ENCODE peak calls at places on chromosomes 4 and X, in nine cellular contexts. P, D, F, A, E, V, N, X and Y are unnamed samples.
A peak's percentile ranks its signal among the peaks of the same experiment; 100 is the strongest.

GRCh38 chrX:31036895-31037294 is 34.9 kb downstream of the FTHL17 start:
- DNase-seq in N (peak; percentile 30), D (peak; percentile 63), E (peak; percentile 6), F (peak; percentile 61), V (peak; percentile 12), A (peak; percentile 47), P (peak; percentile 65), X (no peak), Y (peak; percentile 55)

GRCh38 chr4:140754918-140755810 is 1.0 kb downstream of the TBC1D9 start:
- DNase-seq in P (no peak), F (no peak), N (peak; percentile 43), E (no peak), X (no peak), D (peak; percentile 19), A (no peak), V (no peak), Y (no peak)

GRCh38 chrX:130295519-130296314 is 27.0 kb upstream of the ZNF280C start:
- DNase-seq in F (peak; percentile 6), V (no peak), E (no peak), D (peak; percentile 33), X (no peak), P (no peak), N (no peak), A (peak; percentile 41), Y (no peak)

GRCh38 chr4:161799687-161800086 is 364.1 kb downstream of the FSTL5 start:
- DNase-seq in N (no peak), F (no peak), A (peak; percentile 15), D (peak; percentile 87), P (no peak), V (peak; percentile 47), X (no peak), E (no peak), Y (peak; percentile 30)

GRCh38 chrX:30620980-30621716 is 32.1 kb upstream of the GK start:
- DNase-seq in X (no peak), E (no peak), P (peak; percentile 19), D (peak; percentile 78), N (no peak), F (peak; percentile 76), A (peak; percentile 91), V (peak; percentile 86), Y (peak; percentile 67)

GRCh38 chrX:67780694-67781109 is 236.9 kb downstream of the AR start:
- DNase-seq in A (peak; percentile 93), X (no peak), P (peak; percentile 72), V (peak; percentile 96), E (no peak), F (peak; percentile 9), D (peak; percentile 2), N (peak; percentile 29), Y (peak; percentile 84)

GRCh38 chrX:72498782-72499181 is 73.9 kb downstream of the HDAC8 start:
- DNase-seq in P (peak; percentile 76), D (no peak), V (no peak), N (no peak), A (peak; percentile 4), F (no peak), E (no peak), X (peak; percentile 12), Y (no peak)

GRCh38 chrX:44974462-44974861 is 101.5 kb downstream of the KDM6A start:
- DNase-seq in D (peak; percentile 76), V (peak; percentile 66), A (peak; percentile 30), N (no peak), F (peak; percentile 63), X (no peak), E (peak; percentile 15), P (no peak), Y (peak; percentile 33)

GRCh38 chr4:168409089-168409801 is 71.0 kb downstream of the DDX60L start:
- DNase-seq in N (no peak), A (peak; percentile 33), X (no peak), V (peak; percentile 41), D (peak; percentile 68), P (no peak), E (no peak), F (peak; percentile 35), Y (peak; percentile 63)

GRCh38 chrX:121336831-121337421 is 289.5 kb downstream of the GLUD2 start:
- DNase-seq in P (no peak), X (no peak), E (peak; percentile 42), V (no peak), A (no peak), F (peak; percentile 67), D (peak; percentile 84), N (no peak), Y (no peak)

GRCh38 chrX:39582091-39582490 is 515.7 kb downstream of the BCOR start:
- DNase-seq in A (no peak), E (peak; percentile 7), F (peak; percentile 27), V (peak; percentile 36), X (no peak), P (no peak), D (peak; percentile 38), N (no peak), Y (no peak)

GRCh38 chr4:13164783-13165371 is 319.3 kb downstream of the RAB28 start:
- DNase-seq in E (no peak), X (no peak), V (no peak), F (no peak), D (no peak), A (no peak), P (no peak), N (no peak), Y (no peak)

GRCh38 chr4:4392501-4393183 is 5.7 kb downstream of the NSG1 start:
- DNase-seq in E (no peak), X (no peak), N (no peak), A (no peak), D (no peak), P (no peak), V (no peak), F (peak; percentile 90), Y (no peak)

GRCh38 chrX:103941201-103941975 is 21.0 kb upstream of the TMSB15B start:
- DNase-seq in F (peak; percentile 35), N (no peak), A (peak; percentile 49), E (no peak), P (peak; percentile 34), D (peak; percentile 44), V (peak; percentile 27), X (no peak), Y (peak; percentile 33)

GRCh38 chrX:136467321-136467720 is 20.4 kb upstream of the BRS3 start:
- DNase-seq in F (no peak), P (no peak), E (no peak), X (no peak), V (no peak), A (no peak), N (no peak), D (no peak), Y (no peak)

GRCh38 chrX:136473663-136474062 is 14.1 kb upstream of the BRS3 start:
- DNase-seq in N (no peak), X (no peak), E (no peak), F (no peak), A (no peak), V (no peak), D (no peak), P (no peak), Y (no peak)

GRCh38 chrX:136464589-136464988 is 23.2 kb upstream of the BRS3 start:
- DNase-seq in P (no peak), V (no peak), N (no peak), A (no peak), F (no peak), E (no peak), D (no peak), X (no peak), Y (no peak)

DNA sequence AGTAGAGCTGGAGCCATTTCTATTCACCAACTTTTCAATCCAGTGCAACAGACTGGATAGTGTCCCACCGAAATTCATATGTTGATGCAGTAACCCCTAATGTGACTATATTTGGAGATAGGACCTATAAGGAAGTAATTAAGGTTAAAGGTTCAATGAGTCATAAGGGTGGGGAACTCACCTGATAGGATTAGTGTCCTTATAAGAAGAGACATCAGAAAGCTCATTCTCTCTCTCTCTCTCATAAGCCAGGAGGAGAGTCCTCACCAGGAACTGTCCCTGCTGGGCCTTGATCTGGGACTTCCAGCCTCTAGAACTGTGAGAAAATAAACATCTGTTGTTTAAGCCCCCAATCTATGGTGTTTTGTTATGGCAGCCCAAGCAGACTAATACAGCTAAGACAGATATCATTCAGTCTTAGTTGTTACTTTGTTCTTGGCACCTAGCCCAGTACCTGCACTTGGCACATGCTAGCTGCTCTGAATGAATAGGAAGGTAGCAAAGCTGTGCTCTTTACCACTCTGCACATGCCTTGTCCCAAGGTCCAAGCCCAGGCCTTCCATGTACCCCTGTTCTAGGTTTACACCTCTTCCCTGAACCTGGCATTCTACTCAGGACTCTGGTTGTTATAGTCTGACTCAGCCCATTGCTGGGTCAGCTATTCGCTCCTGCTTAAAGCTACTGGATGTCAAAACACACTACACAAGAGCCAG is 19.2 kb upstream of the BRS3 start:
- DNase-seq in X (no peak), N (peak; percentile 19), A (no peak), F (no peak), V (no peak), E (no peak), P (no peak), D (peak; percentile 21), Y (no peak)
- H3K27me3 ChIP-seq in X (no peaks in the 10 kb centered on the region), N (no peaks in the 10 kb centered on the region), A (no peaks in the 10 kb centered on the region), F (no peaks in the 10 kb centered on the region), V (no peaks in the 10 kb centered on the region), E (no peaks in the 10 kb centered on the region), P (no peaks in the 10 kb centered on the region), D (no peaks in the 10 kb centered on the region), Y (peaks cover 14% of the 10 kb centered on the region)

DNA sequence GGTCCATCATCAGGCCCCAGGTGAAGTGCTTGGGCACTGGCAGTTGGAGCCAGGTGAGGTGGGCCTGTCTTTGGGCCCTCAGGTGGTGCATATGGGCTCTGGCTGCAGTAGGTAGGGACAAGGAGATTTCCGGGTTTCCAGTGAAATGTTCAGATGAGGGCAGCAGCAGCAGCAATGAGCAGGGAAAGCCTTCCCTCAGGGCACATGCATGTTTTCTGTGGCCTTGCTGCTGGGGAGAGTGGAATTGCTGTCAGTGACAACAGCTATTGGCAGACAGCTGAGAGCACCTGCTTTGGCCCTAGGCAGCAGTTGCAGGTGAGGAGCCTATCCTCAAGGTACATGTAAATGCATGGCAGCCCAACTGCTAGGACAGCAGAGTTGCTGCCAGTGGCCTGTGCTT is 58.9 kb upstream of the QRFPR start:
- DNase-seq in P (no peak), N (no peak), A (no peak), F (no peak), V (no peak), E (no peak), D (no peak), X (no peak), Y (no peak)
- H3K9ac ChIP-seq in P (no peak overlapping the region), N (no peak overlapping the region), A (no peak overlapping the region), F (no peak overlapping the region), V (no peak overlapping the region), E (no peak overlapping the region), D (no peak overlapping the region), X (no peak overlapping the region), Y (no peak overlapping the region)

DNA sequence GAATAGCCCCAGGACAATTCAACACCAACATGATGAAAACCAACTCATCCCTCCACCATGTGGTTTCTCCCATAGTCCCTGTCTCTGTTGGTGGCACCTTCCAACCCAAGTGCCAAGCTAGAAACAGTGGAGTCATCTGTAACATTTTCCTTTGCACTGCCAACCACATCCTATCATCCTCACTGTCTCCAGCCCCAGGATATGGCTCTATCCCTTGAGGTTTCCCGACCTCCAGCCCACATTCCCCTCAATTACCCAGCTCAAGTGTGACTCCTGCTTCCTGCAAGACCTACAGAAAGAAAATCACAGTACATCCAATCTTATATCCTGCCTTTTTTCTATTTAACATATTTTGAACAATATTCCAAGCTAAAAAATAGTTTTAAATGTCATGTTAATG is 24.2 kb downstream of the PNMA6F start:
- DNase-seq in P (no peak), A (no peak), F (no peak), E (no peak), D (no peak), X (no peak), N (no peak), V (no peak), Y (no peak)
- H3K27me3 ChIP-seq in P (no peaks in the 10 kb centered on the region), A (no peaks in the 10 kb centered on the region), F (peaks cover 3% of the 10 kb centered on the region), E (peaks cover 7% of the 10 kb centered on the region), D (no peaks in the 10 kb centered on the region), X (no peaks in the 10 kb centered on the region), N (no peaks in the 10 kb centered on the region), V (no peaks in the 10 kb centered on the region), Y (peaks cover 34% of the 10 kb centered on the region)

GRCh38 chr4:152072886-152073285 is 312.1 kb upstream of the GATB start:
- DNase-seq in D (no peak), V (no peak), X (no peak), A (no peak), P (peak; percentile 18), F (no peak), E (no peak), N (no peak), Y (no peak)
- H3K9ac ChIP-seq in D (no peak overlapping the region), V (no peak overlapping the region), X (no peak overlapping the region), A (no peak overlapping the region), P (no peak overlapping the region), F (no peak overlapping the region), E (no peak overlapping the region), N (no peak overlapping the region), Y (no peak overlapping the region)